ENCODE peak calls at places on chromosomes 3 and 15, in five cellular contexts. One of them, this sample, is unnamed.

GRCh38 chr3:13728487-13728886 is 151.4 kb downstream of the WNT7A start:
- DNase-seq in ELF-1: peak
- DNase-seq in NT2/D1: peak
- DNase-seq in activated gamma-delta T cell: no peak
- DNase-seq in pulmonary artery endothelial cell: no peak
- DNase-seq in this sample: peak

GRCh38 chr3:113428581-113428980 is 12.7 kb downstream of the CFAP44 start:
- DNase-seq in ELF-1: no peak
- DNase-seq in NT2/D1: no peak
- DNase-seq in activated gamma-delta T cell: no peak
- DNase-seq in pulmonary artery endothelial cell: no peak
- DNase-seq in this sample: no peak

GRCh38 chr3:101204246-101204645 is 116.1 kb downstream of the IMPG2 start:
- DNase-seq in ELF-1: no peak
- DNase-seq in NT2/D1: no peak
- DNase-seq in activated gamma-delta T cell: no peak
- DNase-seq in pulmonary artery endothelial cell: no peak
- DNase-seq in this sample: no peak

GRCh38 chr3:19652336-19652735 is 281.7 kb downstream of the EFHB start:
- DNase-seq in ELF-1: no peak
- DNase-seq in NT2/D1: peak
- DNase-seq in activated gamma-delta T cell: no peak
- DNase-seq in pulmonary artery endothelial cell: no peak
- DNase-seq in this sample: peak

GRCh38 chr15:90959894-90960293 is 5.2 kb downstream of the RCCD1 start:
- DNase-seq in ELF-1: no peak
- DNase-seq in NT2/D1: no peak
- DNase-seq in activated gamma-delta T cell: no peak
- DNase-seq in pulmonary artery endothelial cell: no peak
- DNase-seq in this sample: no peak

GRCh38 chr15:29736012-29736744 is 86.1 kb downstream of the TJP1 start:
- DNase-seq in ELF-1: no peak
- DNase-seq in NT2/D1: no peak
- DNase-seq in activated gamma-delta T cell: no peak
- DNase-seq in pulmonary artery endothelial cell: no peak
- DNase-seq in this sample: no peak

GRCh38 chr3:124177070-124177469 is 185.1 kb upstream of the ROPN1 start:
- DNase-seq in ELF-1: peak
- DNase-seq in NT2/D1: no peak
- DNase-seq in activated gamma-delta T cell: no peak
- DNase-seq in pulmonary artery endothelial cell: no peak
- DNase-seq in this sample: no peak

GRCh38 chr15:44788748-44789147 is 52.4 kb downstream of the TRIM69 start:
- DNase-seq in ELF-1: no peak
- DNase-seq in NT2/D1: no peak
- DNase-seq in activated gamma-delta T cell: no peak
- DNase-seq in pulmonary artery endothelial cell: no peak
- DNase-seq in this sample: no peak

GRCh38 chr3:108713801-108714200 is 43.4 kb downstream of the RETNLB start:
- DNase-seq in ELF-1: no peak
- DNase-seq in NT2/D1: no peak
- DNase-seq in activated gamma-delta T cell: no peak
- DNase-seq in pulmonary artery endothelial cell: no peak
- DNase-seq in this sample: no peak

This sample was measured in H7.